ENCODE peak calls at places on chromosomes 3 and 15, in nine cellular contexts. S, B, F, N, Q, A, C, W and L are unnamed samples.

GRCh38 chr3:37855363-37855970 is 6.2 kb upstream of the CTDSPL start:
- DNase-seq in A (peak), C (peak), Q (peak), F (peak), B (peak), W (peak), S (peak), N (peak), L (no peak)

GRCh38 chr3:53473422-53473821 is 21.0 kb upstream of the CACNA1D start:
- DNase-seq in C (no peak), A (no peak), S (no peak), N (no peak), F (no peak), W (no peak), Q (no peak), B (no peak), L (no peak)

GRCh38 chr15:45088801-45089711 is 24.9 kb downstream of the DUOX2 start:
- DNase-seq in Q (no peak), A (peak), F (no peak), N (no peak), W (no peak), C (no peak), S (no peak), B (no peak), L (no peak)

GRCh38 chr3:139830817-139831216 is 104.2 kb upstream of the CLSTN2 start:
- DNase-seq in S (no peak), W (no peak), B (no peak), A (no peak), F (no peak), N (no peak), C (no peak), Q (peak), L (no peak)

GRCh38 chr3:65671004-65671403 is 367.7 kb downstream of the MAGI1 start:
- DNase-seq in F (no peak), Q (no peak), B (no peak), A (no peak), C (no peak), S (no peak), N (no peak), W (no peak), L (no peak)

GRCh38 chr3:139317660-139318430 is 26.0 kb upstream of the MRPS22 start:
- DNase-seq in C (no peak), A (no peak), W (no peak), B (no peak), F (no peak), N (no peak), Q (no peak), S (no peak), L (no peak)

GRCh38 chr15:57327985-57328471 is 48.3 kb upstream of the CGNL1 start:
- DNase-seq in Q (no peak), F (no peak), A (no peak), W (no peak), B (no peak), N (no peak), S (no peak), C (no peak), L (no peak)

GRCh38 chr15:51775967-51776816 is 24.8 kb downstream of the TMOD2 start:
- DNase-seq in C (peak), N (peak), F (peak), S (peak), A (no peak), W (no peak), Q (no peak), B (peak), L (no peak)

GRCh38 chr3:52531636-52532516 is 1.8 kb downstream of the NT5DC2 start:
- DNase-seq in Q (no peak), S (no peak), C (no peak), F (peak), B (no peak), N (no peak), W (no peak), A (peak), L (no peak)